ENCODE peak calls at places on chromosome 19, in eight cellular contexts. E, C, M, A, R, Q, I and L are unnamed samples.

GRCh38 chr19:2315818-2316353 is 7.9 kb upstream of the LINGO3 start:
- DNase-seq in C (peak; percentile 38), E (peak; percentile 82), R (no peak), I (no peak), M (peak; percentile 72), A (peak; percentile 75), Q (no peak), L (no peak)

GRCh38 chr19:30079200-30079599 is 137.2 kb downstream of the URI1 start:
- DNase-seq in E (no peak), I (no peak), M (no peak), Q (no peak), C (no peak), R (no peak), A (no peak), L (no peak)

GRCh38 chr19:42325896-42326771 is 699 bp downstream of the MEGF8 start:
- DNase-seq in R (no peak), I (no peak), M (peak; percentile 29), A (peak; percentile 53), E (peak; percentile 63), Q (no peak), C (no peak), L (no peak)

GRCh38 chr19:40687525-40688016 is 2.9 kb downstream of the NUMBL start:
- DNase-seq in Q (no peak), I (no peak), C (no peak), E (peak; percentile 86), R (no peak), A (no peak), M (peak; percentile 48), L (no peak)

GRCh38 chr19:12668937-12669271 is 2.3 kb downstream of the WDR83 start:
- DNase-seq in A (no peak), Q (peak; percentile 75), C (no peak), R (peak; percentile 28), M (peak; percentile 73), E (peak; percentile 92), I (no peak), L (no peak)

GRCh38 chr19:57613941-57614743 is at the start of gene ZNF134:
- DNase-seq in A (peak; percentile 94), Q (peak; percentile 79), E (peak; percentile 95), C (peak; percentile 78), M (peak; percentile 91), I (peak; percentile 58), R (peak; percentile 75), L (peak; percentile 89)

GRCh38 chr19:29547361-29547960 is 21.7 kb downstream of the VSTM2B start:
- DNase-seq in C (no peak), Q (no peak), M (no peak), A (peak; percentile 21), R (no peak), I (no peak), E (no peak), L (no peak)

GRCh38 chr19:13014101-13014920 is 19.0 kb downstream of the NFIX start:
- DNase-seq in Q (no peak), E (no peak), R (no peak), A (peak; percentile 64), I (no peak), M (peak; percentile 61), C (no peak), L (no peak)

GRCh38 chr19:19054939-19055440 is 8.8 kb upstream of the SLC25A42 start:
- DNase-seq in E (no peak), C (no peak), I (no peak), M (no peak), R (no peak), A (no peak), Q (no peak), L (no peak)

GRCh38 chr19:50460161-50460765 is 16.0 kb upstream of the EMC10 start:
- DNase-seq in E (no peak), C (no peak), I (no peak), A (no peak), R (no peak), Q (no peak), M (no peak), L (no peak)

GRCh38 chr19:6495947-6496346 is 6.2 kb downstream of the TUBB4A start:
- DNase-seq in R (no peak), I (no peak), C (no peak), A (no peak), M (no peak), Q (no peak), E (no peak), L (no peak)

GRCh38 chr19:28208745-28209144 is 1004.2 kb downstream of the UQCRFS1 start:
- DNase-seq in R (no peak), C (no peak), I (no peak), M (no peak), Q (no peak), A (peak; percentile 32), E (no peak), L (no peak)

GRCh38 chr19:37991841-37992248 is 84.8 kb downstream of the SIPA1L3 start:
- DNase-seq in C (no peak), I (no peak), M (no peak), Q (no peak), E (no peak), R (no peak), A (no peak), L (no peak)

GRCh38 chr19:49210108-49210900 is 52.7 kb downstream of the TRPM4 start:
- DNase-seq in C (no peak), Q (peak; percentile 28), E (peak; percentile 73), I (no peak), R (no peak), M (no peak), A (peak; percentile 99), L (peak; percentile 85)

GRCh38 chr19:43584484-43584883 is 8.9 kb downstream of the PINLYP start:
- DNase-seq in E (no peak), A (no peak), I (no peak), Q (no peak), C (no peak), M (no peak), R (no peak), L (no peak)

GRCh38 chr19:46859637-46860124 is 1.1 kb upstream of the ARHGAP35 start:
- DNase-seq in C (no peak), M (no peak), E (peak; percentile 93), R (no peak), A (no peak), Q (no peak), I (no peak), L (no peak)

GRCh38 chr19:2507109-2507508 is 31.2 kb downstream of the GADD45B start:
- DNase-seq in R (no peak), Q (no peak), C (peak; percentile 95), A (no peak), M (no peak), E (no peak), I (no peak), L (no peak)

GRCh38 chr19:18045307-18046013 is 37.5 kb downstream of the ARRDC2 start:
- DNase-seq in Q (no peak), M (no peak), I (no peak), A (no peak), C (no peak), R (no peak), E (no peak), L (no peak)

GRCh38 chr19:47111081-47111589 is 2.4 kb downstream of the ZC3H4 start:
- DNase-seq in M (peak; percentile 24), I (no peak), A (no peak), R (no peak), C (no peak), E (no peak), Q (peak; percentile 44), L (no peak)

GRCh38 chr19:3692141-3693029 is 7.9 kb downstream of the PIP5K1C start:
- DNase-seq in A (no peak), M (no peak), C (no peak), R (no peak), Q (peak; percentile 43), E (no peak), I (no peak), L (no peak)

GRCh38 chr19:19599190-19599535 is 19.3 kb downstream of the PBX4 start:
- DNase-seq in A (no peak), R (no peak), E (no peak), M (no peak), I (no peak), C (no peak), Q (no peak), L (no peak)

GRCh38 chr19:51652266-51652665 is 5.6 kb upstream of the SIGLEC14 start:
- DNase-seq in R (no peak), A (no peak), E (no peak), I (no peak), Q (no peak), C (no peak), M (no peak), L (no peak)

GRCh38 chr19:54431255-54431838 is 16.1 kb downstream of the TTYH1 start:
- DNase-seq in Q (no peak), C (no peak), E (no peak), A (no peak), M (no peak), I (no peak), R (no peak), L (no peak)

GRCh38 chr19:3575260-3575741 is 2.6 kb downstream of the HMG20B start:
- DNase-seq in M (peak; percentile 45), R (no peak), A (peak; percentile 88), C (peak; percentile 56), Q (no peak), E (no peak), I (no peak), L (no peak)